ENCODE peak calls at places on chromosomes 4 and X, in eight cellular contexts. O is prostate gland, E is tibial nerve, I is PC-3, L is cardiac muscle cell, T is IMR-90, F is fibroblast of lung, N is adrenal gland. S is an unnamed sample.

GRCh38 chr4:13888112-13888511 is 260.6 kb upstream of the BOD1L1 start:
- DNase-seq in O (no peak), I (peak; percentile 72), E (no peak), N (no peak), T (peak; percentile 93), F (peak; percentile 93), L (no peak), S (no peak)

GRCh38 chr4:7151668-7152227 is 40.6 kb upstream of the SORCS2 start:
- DNase-seq in E (no peak), N (no peak), F (no peak), T (no peak), O (no peak), L (no peak), I (peak; percentile 52), S (no peak)

GRCh38 chrX:12360991-12361598 is 222.8 kb downstream of the FRMPD4 start:
- DNase-seq in E (no peak), I (peak; percentile 58), F (peak; percentile 18), L (no peak), N (no peak), O (no peak), T (peak; percentile 49), S (no peak)

GRCh38 chr4:43351970-43352806 is 459.7 kb downstream of the GRXCR1 start:
- DNase-seq in I (peak; percentile 71), L (no peak), F (no peak), N (no peak), T (no peak), E (no peak), O (no peak), S (no peak)

GRCh38 chr4:155807021-155807420 is 48.2 kb downstream of the GUCY1B1 start:
- DNase-seq in T (peak; percentile 79), N (no peak), I (no peak), L (no peak), O (no peak), E (no peak), F (peak; percentile 94), S (no peak)

GRCh38 chrX:113399501-113400192 is 559.0 kb upstream of the AMOT start:
- DNase-seq in O (no peak), E (no peak), T (no peak), L (no peak), I (peak; percentile 2), F (peak; percentile 69), N (no peak), S (no peak)

GRCh38 chr4:179976777-179977176 is 2266.4 kb upstream of the TENM3 start:
- DNase-seq in N (no peak), O (no peak), F (no peak), E (no peak), T (no peak), L (no peak), I (no peak), S (no peak)

GRCh38 chr4:78722320-78722719 is 53.8 kb upstream of the BMP2K start:
- DNase-seq in E (no peak), N (no peak), I (no peak), L (no peak), T (no peak), O (no peak), F (no peak), S (no peak)

GRCh38 chr4:10893417-10893816 is 208.8 kb upstream of the CLNK start:
- DNase-seq in E (no peak), F (no peak), O (no peak), N (no peak), I (peak; percentile 7), L (peak; percentile 18), T (no peak), S (no peak)

GRCh38 chr4:150782311-150782710 is 200.4 kb downstream of the MAB21L2 start:
- DNase-seq in E (no peak), O (no peak), T (peak; percentile 7), N (no peak), F (peak; percentile 53), I (no peak), L (peak; percentile 44), S (no peak)

GRCh38 chrX:136268051-136269048 is 17.1 kb upstream of the MAP7D3 start:
- DNase-seq in E (peak; percentile 61), F (no peak), I (peak; percentile 67), T (peak; percentile 50), O (peak; percentile 4), L (peak; percentile 39), N (peak; percentile 39), S (no peak)

GRCh38 chr4:12562476-12562875 is 921.7 kb downstream of the RAB28 start:
- DNase-seq in O (no peak), F (no peak), E (no peak), N (no peak), L (no peak), T (no peak), I (no peak), S (no peak)

GRCh38 chr4:168815373-168816345 is 194.4 kb downstream of the CBR4 start:
- DNase-seq in F (peak; percentile 86), T (peak; percentile 87), L (peak; percentile 63), I (no peak), N (no peak), E (no peak), O (peak; percentile 56), S (no peak)

GRCh38 chrX:19886888-19887531 is 390 bp downstream of the SH3KBP1 start:
- DNase-seq in F (peak; percentile 19), E (no peak), I (peak; percentile 5), L (peak; percentile 42), T (no peak), O (no peak), N (peak; percentile 17), S (no peak)

GRCh38 chr4:152079543-152080293 is 318.9 kb upstream of the GATB start:
- DNase-seq in E (no peak), I (no peak), F (no peak), O (no peak), N (no peak), L (no peak), T (no peak), S (no peak)

GRCh38 chrX:23742174-23742692 is 843 bp downstream of the ACOT9 start:
- DNase-seq in L (peak; percentile 35), F (peak; percentile 79), O (peak; percentile 32), E (peak; percentile 7), I (peak; percentile 64), N (peak; percentile 28), T (peak; percentile 74), S (no peak)

GRCh38 chrX:134803551-134804183 is 145.4 kb upstream of the PLAC1 start:
- DNase-seq in N (no peak), E (no peak), F (no peak), T (no peak), L (no peak), I (no peak), O (no peak), S (no peak)

GRCh38 chr4:32909722-32910121 is 2189.6 kb downstream of the PCDH7 start:
- DNase-seq in N (no peak), I (no peak), F (no peak), T (no peak), E (no peak), L (no peak), O (no peak), S (no peak)

GRCh38 chr4:111031180-111031579 is 408.3 kb upstream of the PITX2 start:
- DNase-seq in L (no peak), T (peak; percentile 25), I (no peak), O (no peak), E (no peak), F (peak; percentile 10), N (no peak), S (no peak)

GRCh38 chrX:25072247-25072646 is 56.5 kb upstream of the ARX start:
- DNase-seq in O (no peak), T (no peak), L (no peak), F (no peak), I (no peak), E (no peak), N (no peak), S (no peak)

GRCh38 chr4:71156616-71157015 is 163.2 kb downstream of the DCK start:
- DNase-seq in F (peak; percentile 43), L (no peak), E (no peak), T (no peak), O (no peak), I (no peak), N (no peak), S (no peak)

DNA sequence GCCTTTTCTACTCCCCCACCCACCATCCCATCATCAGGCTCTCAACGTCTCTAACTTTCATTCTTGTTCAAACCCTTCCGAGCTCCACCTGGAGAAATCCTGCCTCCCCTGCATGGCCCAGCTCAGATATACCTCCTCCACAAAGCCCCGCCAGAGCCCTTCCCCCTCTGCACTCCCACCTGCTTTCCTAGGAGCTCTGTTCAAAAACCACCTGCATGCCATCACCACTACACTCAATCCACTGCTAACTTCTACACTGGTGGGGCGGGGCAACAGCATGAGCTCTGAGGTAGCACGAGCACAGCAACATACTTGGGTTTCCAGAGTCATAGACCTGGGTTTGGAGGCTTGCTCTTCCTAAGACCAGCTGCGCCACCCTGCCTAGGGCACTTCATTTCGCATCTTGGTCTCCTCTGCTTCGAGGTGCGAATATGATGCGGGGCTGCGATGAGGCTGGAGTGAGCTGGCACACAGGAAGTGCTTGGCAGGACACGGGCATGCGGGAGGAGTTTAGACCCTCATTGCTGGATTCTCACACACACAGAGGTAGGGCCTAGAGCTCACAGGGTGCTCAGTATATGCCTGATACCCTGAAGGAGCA is 3.5 kb downstream of the SASH3 start:
- DNase-seq in I (no peak), T (no peak), N (no peak), E (no peak), F (no peak), L (no peak), O (no peak), S (peak; percentile 18)
- H3K4me1 ChIP-seq in I (no peaks in the 10 kb centered on the region), T (no peaks in the 10 kb centered on the region), N (no peaks in the 10 kb centered on the region), E (no peaks in the 10 kb centered on the region), F (no peaks in the 10 kb centered on the region), L (no peaks in the 10 kb centered on the region), O (no peaks in the 10 kb centered on the region), S (no peaks in the 10 kb centered on the region)

GRCh38 chr4:2043396-2044118 is 15.6 kb upstream of the NAT8L start:
- DNase-seq in N (no peak), I (no peak), T (no peak), L (no peak), F (no peak), O (no peak), E (no peak), S (peak; percentile 55)
- H3K27me3 ChIP-seq in N (peaks cover 15% of the 10 kb centered on the region), I (no peaks in the 10 kb centered on the region), T (peaks cover 21% of the 10 kb centered on the region), L (peaks cover 22% of the 10 kb centered on the region), F (peaks cover 7% of the 10 kb centered on the region), O (peaks cover 23% of the 10 kb centered on the region), E (peaks cover 85% of the 10 kb centered on the region), S (peaks cover 15% of the 10 kb centered on the region)

DNA sequence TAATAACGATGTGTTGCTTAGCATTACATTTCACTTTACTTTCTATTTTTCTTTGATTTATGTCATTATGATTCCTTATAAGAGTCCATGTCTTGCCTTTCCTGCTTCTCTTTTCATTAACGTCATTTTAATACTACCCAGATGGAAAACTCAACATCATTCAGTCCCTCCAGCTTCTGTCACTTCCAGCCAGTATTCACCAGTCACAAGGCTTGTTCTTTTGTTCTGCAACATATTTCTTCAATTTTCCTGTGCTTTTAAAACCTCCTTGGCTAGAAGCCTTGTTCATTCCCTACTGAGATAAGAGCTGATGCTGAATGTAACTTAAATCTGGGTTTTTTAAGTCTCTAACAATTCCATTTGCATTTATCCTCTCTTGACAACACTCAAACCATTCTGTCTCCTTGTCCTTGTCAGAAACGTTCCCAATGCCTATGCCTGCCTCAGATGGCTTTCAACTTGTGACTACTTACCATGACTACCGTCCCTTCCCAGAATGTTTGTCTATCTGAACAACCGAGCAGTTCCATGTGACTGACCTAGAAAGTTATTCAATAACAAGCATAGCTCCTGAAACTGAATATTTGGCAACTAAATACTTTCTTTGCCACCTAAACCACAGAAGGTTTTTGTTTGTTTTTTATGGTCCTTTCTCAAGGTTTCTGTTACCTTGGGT is 682.9 kb upstream of the GALNTL6 start:
- DNase-seq in I (no peak), O (no peak), E (no peak), L (no peak), N (no peak), T (no peak), F (no peak), S (no peak)
- H3K4me3 ChIP-seq in I (no peak overlapping the region), O (no peak overlapping the region), E (no peak overlapping the region), L (no peak overlapping the region), N (no peak overlapping the region), T (no peak overlapping the region), F (no peak overlapping the region), S (no peak overlapping the region)

GRCh38 chr4:137608085-137608484 is 75.8 kb upstream of the PCDH18 start:
- DNase-seq in E (peak; percentile 37), T (no peak), L (no peak), I (peak; percentile 53), F (no peak), O (no peak), N (no peak), S (no peak)
- H3K4me1 ChIP-seq in E (peaks cover 12% of the 10 kb centered on the region), T (peaks cover 4% of the 10 kb centered on the region), L (no peaks in the 10 kb centered on the region), I (peaks cover 9% of the 10 kb centered on the region), F (peaks cover 2% of the 10 kb centered on the region), O (no peaks in the 10 kb centered on the region), N (no peaks in the 10 kb centered on the region), S (no peaks in the 10 kb centered on the region)

S was measured in ascending aorta.